ENCODE peak calls at places on chromosomes 4 and X, in nine cellular contexts. U is pancreas, D is foreskin fibroblast, Q is immature natural killer cell, T is activated B cell treated with CpG ODN at 0.5 μM for 24 hours, C is RCC 7860, S is EH, F is A549, M is HFF-Myc. N is an unnamed sample.

GRCh38 chrX:118315529-118315928 is 30.4 kb upstream of the WDR44 start:
- DNase-seq in U (no peak), D (no peak), Q (no peak), T (no peak), C (no peak), S (no peak), F (no peak), M (no peak), N (no peak)

GRCh38 chr4:143558823-143559756 is 45.6 kb downstream of the SMARCA5 start:
- DNase-seq in U (peak), D (peak), Q (peak), T (peak), C (no peak), S (peak), F (peak), M (no peak), N (peak)

GRCh38 chrX:39900788-39901170 is 197.0 kb downstream of the BCOR start:
- DNase-seq in U (no peak), D (no peak), Q (no peak), T (no peak), C (no peak), S (no peak), F (no peak), M (no peak), N (peak)

GRCh38 chr4:16860506-16860905 is 37.9 kb downstream of the LDB2 start:
- DNase-seq in U (no peak), D (peak), Q (no peak), T (no peak), C (no peak), S (peak), F (no peak), M (peak), N (no peak)

GRCh38 chrX:19682712-19683331 is 167.5 kb upstream of the MAP3K15 start:
- DNase-seq in U (peak), D (peak), Q (peak), T (peak), C (peak), S (peak), F (no peak), M (peak), N (no peak)

GRCh38 chr4:158566860-158567259 is 45.2 kb downstream of the RXFP1 start:
- DNase-seq in U (no peak), D (no peak), Q (no peak), T (no peak), C (no peak), S (no peak), F (no peak), M (no peak), N (no peak)

GRCh38 chr4:186588503-186588902 is 33.1 kb upstream of the MTNR1A start:
- DNase-seq in U (no peak), D (no peak), Q (no peak), T (no peak), C (no peak), S (no peak), F (no peak), M (no peak), N (no peak)

GRCh38 chrX:7083468-7084396 is 63.8 kb upstream of the STS start:
- DNase-seq in U (no peak), D (peak), Q (peak), T (peak), C (peak), S (peak), F (no peak), M (peak), N (no peak)

GRCh38 chr4:6233943-6234342 is 33.6 kb upstream of the JAKMIP1 start:
- DNase-seq in U (no peak), D (no peak), Q (no peak), T (no peak), C (no peak), S (no peak), F (no peak), M (no peak), N (no peak)

GRCh38 chr4:70601422-70602039 is 9.5 kb downstream of the AMBN start:
- DNase-seq in U (peak), D (peak), Q (peak), T (peak), C (peak), S (peak), F (peak), M (peak), N (peak)

GRCh38 chr4:98623126-98623802 is 35.1 kb downstream of the TSPAN5 start:
- DNase-seq in U (no peak), D (no peak), Q (no peak), T (no peak), C (no peak), S (no peak), F (no peak), M (no peak), N (no peak)

GRCh38 chr4:173519130-173520101 is 10.6 kb downstream of the HAND2 start:
- DNase-seq in U (no peak), D (no peak), Q (no peak), T (no peak), C (no peak), S (peak), F (no peak), M (no peak), N (no peak)

GRCh38 chr4:19386786-19387185 is 864.9 kb upstream of the SLIT2 start:
- DNase-seq in U (no peak), D (no peak), Q (no peak), T (no peak), C (peak), S (peak), F (no peak), M (no peak), N (no peak)

GRCh38 chrX:23896983-23897382 is 10.8 kb downstream of the APOO start:
- DNase-seq in U (no peak), D (no peak), Q (no peak), T (no peak), C (no peak), S (no peak), F (no peak), M (no peak), N (no peak)